ENCODE peak calls at places on chromosomes 16 and 17, in five cellular contexts. F is mucosa of descending colon, W is endodermal cell, S is transverse colon, V is stomach. E is an unnamed sample. For H3K36me3, the result is how much of the 10 kb centered on the place peaks cover.

GRCh38 chr17:7932949-7933348 is 943 bp downstream of the CNTROB start:
- DNase-seq in W (peak), S (peak), F (peak), V (peak), E (no peak)

GRCh38 chr17:61406871-61407210 is 7.2 kb downstream of the TBX2 start:
- DNase-seq in S (no peak), V (no peak), W (peak), F (no peak), E (peak)

GRCh38 chr17:82689077-82689476 is 9.4 kb downstream of the RAB40B start:
- DNase-seq in S (no peak), F (no peak), W (no peak), V (no peak), E (no peak)

GRCh38 chr17:69501591-69502468 is 87.3 kb downstream of the MAP2K6 start:
- DNase-seq in V (peak), W (peak), S (peak), F (peak), E (no peak)

GRCh38 chr17:9986754-9987382 is 81.8 kb upstream of the RCVRN start:
- DNase-seq in W (no peak), F (no peak), V (no peak), S (no peak), E (no peak)

GRCh38 chr17:58331815-58332719 is 3.5 kb upstream of the TSPOAP1 start:
- DNase-seq in S (peak), W (no peak), V (peak), F (peak), E (peak)

GRCh38 chr16:7511549-7512260 is 179.1 kb downstream of the RBFOX1 start:
- DNase-seq in V (no peak), F (no peak), S (no peak), W (no peak), E (no peak)

GRCh38 chr17:15777297-15777696 is 45.2 kb downstream of the TBC1D26 start:
- DNase-seq in F (no peak), V (no peak), W (no peak), S (no peak), E (no peak)

GRCh38 chr17:75979705-75980187 is 706 bp downstream of the TEN1 start:
- DNase-seq in S (no peak), V (no peak), W (no peak), F (no peak), E (no peak)

GRCh38 chr16:54812229-54812628 is 118.4 kb upstream of the IRX5 start:
- DNase-seq in S (no peak), F (no peak), V (no peak), W (no peak), E (no peak)

GRCh38 chr17:8289103-8289397 is 580 bp downstream of the RANGRF start:
- DNase-seq in S (no peak), W (no peak), V (no peak), F (peak), E (no peak)

GRCh38 chr17:28282596-28282995 is 36.4 kb upstream of the TMEM97 start:
- DNase-seq in F (no peak), W (no peak), V (no peak), S (no peak), E (no peak)

GRCh38 chr16:27843800-27844199 is 219.7 kb downstream of the GSG1L start:
- DNase-seq in V (no peak), S (no peak), F (no peak), W (no peak), E (peak)

GRCh38 chr17:1362964-1363363 is 37.1 kb downstream of the YWHAE start:
- DNase-seq in F (peak), S (peak), W (no peak), V (no peak), E (no peak)

GRCh38 chr16:2015117-2015946 is 4.3 kb upstream of the NPW start:
- DNase-seq in F (peak), W (no peak), V (peak), S (peak), E (no peak)

GRCh38 chr16:85421338-85422123 is 191.6 kb upstream of the GSE1 start:
- DNase-seq in V (no peak), W (no peak), S (no peak), F (peak), E (peak)

GRCh38 chr17:60421273-60422161 is 772 bp upstream of the CHCT1 start:
- DNase-seq in W (peak), V (peak), F (peak), S (peak), E (peak)

GRCh38 chr16:1823821-1824220 is 2.8 kb downstream of the HAGH start:
- DNase-seq in W (peak), F (peak), V (peak), S (no peak), E (no peak)

GRCh38 chr17:4892499-4893221 is 6.7 kb upstream of the C17orf107 start:
- DNase-seq in S (no peak), V (no peak), W (peak), F (no peak), E (no peak)

GRCh38 chr17:41965694-41966375 is 760 bp upstream of the CNP start:
- DNase-seq in S (peak), W (peak), F (peak), V (peak), E (peak)

GRCh38 chr16:52696126-52696525 is 149.2 kb upstream of the TOX3 start:
- DNase-seq in S (no peak), F (no peak), V (no peak), W (no peak), E (no peak)

GRCh38 chr17:32342603-32343325 is 791 bp upstream of the C17orf75 start:
- DNase-seq in F (no peak), S (no peak), W (no peak), V (no peak), E (no peak)

GRCh38 chr17:32345953-32346600 is 3.9 kb upstream of the ZNF207 start:
- DNase-seq in W (no peak), V (no peak), F (no peak), S (no peak), E (no peak)

GRCh38 chr17:32341141-32341856 is 674 bp downstream of the C17orf75 start:
- DNase-seq in F (peak), V (no peak), W (no peak), S (no peak), E (no peak)

DNA sequence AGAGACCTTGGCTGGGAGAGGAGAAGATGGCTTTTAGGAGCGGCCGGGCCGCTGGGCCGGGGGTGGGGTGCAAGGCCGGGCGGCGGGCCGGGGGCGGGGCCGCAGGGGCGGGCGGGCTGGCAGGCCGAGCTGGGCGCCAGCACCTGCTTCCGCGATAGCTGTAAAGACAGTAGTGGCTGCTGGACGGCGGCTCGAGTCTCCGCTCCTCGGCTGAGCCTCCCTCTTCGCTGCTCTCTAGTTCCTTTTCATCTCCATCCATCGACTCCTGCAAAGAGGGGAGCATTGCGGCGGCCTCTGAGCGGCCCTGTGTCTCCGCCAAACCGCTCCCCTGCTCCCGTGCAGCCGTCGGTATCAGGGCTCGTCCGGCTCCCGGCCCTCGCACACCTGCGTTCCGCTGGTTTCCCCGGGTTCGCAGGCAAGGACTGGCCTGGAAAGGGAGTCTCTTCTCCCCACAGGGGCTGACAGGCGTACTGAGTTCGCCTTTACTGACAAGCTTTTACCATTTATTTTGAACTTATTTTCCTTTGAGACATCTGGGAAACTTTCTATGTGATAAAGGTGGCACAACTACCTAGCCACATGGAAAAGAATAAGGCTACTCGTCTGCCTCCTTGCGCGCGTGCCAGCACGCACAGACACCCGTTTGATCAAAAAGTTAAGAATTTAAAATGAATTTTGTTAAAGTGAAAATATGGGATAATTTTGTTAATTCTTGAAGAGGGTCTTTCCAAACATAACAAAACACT is at the start of gene C17orf75:
- DNase-seq in S (peak), V (peak), W (peak), F (peak), E (peak)
- TF ChIP-seq CTCF in S (no peak), V (no peak), W (no peak), F (no peak), E (no peak)

DNA sequence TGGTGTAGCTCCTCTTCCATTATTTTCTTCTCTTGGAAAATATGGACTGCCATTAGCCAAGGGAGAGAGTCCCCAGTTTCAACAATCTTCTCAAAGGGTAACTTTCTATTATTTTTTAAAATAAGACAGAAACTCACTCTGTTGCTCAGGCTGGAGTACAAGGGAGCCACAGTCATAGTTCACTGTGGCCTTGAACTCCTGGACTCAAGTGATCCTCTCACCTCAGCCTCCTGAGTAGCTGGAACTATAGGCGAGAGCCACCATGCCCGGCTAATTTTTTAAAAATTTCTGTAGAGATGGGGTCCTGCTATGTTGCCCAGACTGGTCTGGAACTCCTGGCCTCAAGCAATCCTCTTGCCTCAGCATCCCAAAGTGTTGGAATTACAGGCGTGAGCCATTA is 13.1 kb downstream of the COG4 start:
- DNase-seq in F (no peak), V (no peak), W (no peak), S (no peak), E (no peak)
- H3K36me3 ChIP-seq in F (under half), V (half or more), W (half or more), S (under half), E (under half)

GRCh38 chr16:23155445-23156049 is 6.3 kb upstream of the USP31 start:
- DNase-seq in S (peak), W (peak), F (peak), V (peak), E (no peak)
- TF ChIP-seq CTCF in S (peak), W (peak), F (no peak), V (peak), E (no peak)

DNA sequence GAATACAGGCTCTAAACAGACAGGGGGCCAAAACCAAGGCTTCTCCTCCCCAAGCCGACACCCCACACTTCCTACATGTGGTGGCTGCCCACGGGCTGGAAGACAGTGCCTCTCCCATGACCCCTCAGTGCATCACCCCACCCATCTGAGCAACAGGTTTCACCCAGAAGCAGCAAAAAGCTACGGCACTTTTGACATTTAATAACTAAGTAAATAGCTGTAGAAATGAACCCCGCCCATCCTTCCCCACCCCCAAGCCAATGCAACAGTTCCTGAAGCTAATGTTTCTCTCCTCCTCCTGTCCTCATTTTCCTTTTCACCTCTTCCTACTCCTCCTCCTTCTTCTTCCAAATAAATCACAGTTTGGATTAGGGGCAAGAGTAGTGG is 9.9 kb upstream of the SOX9 start:
- DNase-seq in W (no peak), F (peak), V (no peak), S (peak), E (no peak)
- H3K36me3 ChIP-seq in W (under half), F (under half), V (under half), S (under half), E (under half)

GRCh38 chr16:72198641-72199250 is 26.8 kb upstream of the PMFBP1 start:
- DNase-seq in V (no peak), F (no peak), S (no peak), W (peak), E (no peak)

GRCh38 chr16:72197556-72197955 is 25.6 kb upstream of the PMFBP1 start:
- DNase-seq in F (no peak), W (no peak), V (no peak), S (no peak), E (no peak)

GRCh38 chr16:72198021-72198420 is 26.1 kb upstream of the PMFBP1 start:
- DNase-seq in S (no peak), V (no peak), F (peak), W (no peak), E (no peak)

GRCh38 chr16:72191551-72191950 is 19.6 kb upstream of the PMFBP1 start:
- DNase-seq in S (no peak), V (no peak), F (no peak), W (no peak), E (no peak)

GRCh38 chr16:72195609-72196008 is 23.7 kb upstream of the PMFBP1 start:
- DNase-seq in W (peak), S (no peak), V (no peak), F (no peak), E (no peak)
- TF ChIP-seq CTCF in W (peak), S (no peak), V (no peak), F (no peak), E (no peak)

GRCh38 chr17:18256351-18256750 is 2.2 kb downstream of the FLII start:
- DNase-seq in W (no peak), V (no peak), S (no peak), F (no peak), E (no peak)
- H3K36me3 ChIP-seq in W (half or more), V (half or more), S (under half), F (under half), E (half or more)

DNA sequence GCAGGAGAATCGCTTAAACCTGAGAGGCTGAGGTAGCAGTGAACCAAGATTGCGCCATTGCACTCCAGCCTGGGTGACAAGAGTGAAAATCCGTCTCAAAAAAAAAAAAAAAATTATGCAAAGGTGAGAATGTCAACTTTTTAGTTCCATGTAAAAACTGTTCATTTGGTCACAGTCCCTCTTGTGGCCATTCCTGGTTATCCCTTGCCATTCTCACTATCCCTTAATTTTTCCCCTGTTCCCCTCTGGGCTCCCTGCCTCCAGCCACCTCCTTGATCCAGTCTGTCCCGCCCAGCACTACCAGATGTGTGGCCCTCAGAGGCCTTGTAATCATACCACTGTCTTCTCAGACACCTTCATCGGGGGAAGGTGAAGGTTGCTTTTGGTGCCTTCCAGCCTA is 23.4 kb downstream of the DCAF7 start:
- DNase-seq in F (no peak), S (no peak), V (no peak), W (peak), E (no peak)
- TF ChIP-seq CTCF in F (no peak), S (peak), V (peak), W (peak), E (no peak)

GRCh38 chr17:46758614-46759013 is 59.9 kb downstream of the WNT3 start:
- DNase-seq in V (no peak), W (no peak), F (no peak), S (no peak), E (no peak)
- H3K36me3 ChIP-seq in V (under half), W (half or more), F (under half), S (under half), E (half or more)

GRCh38 chr17:81082177-81083073 is 47.5 kb downstream of the BAIAP2 start:
- DNase-seq in V (peak), W (no peak), S (no peak), F (no peak), E (no peak)

GRCh38 chr17:81081619-81082176 is 46.7 kb downstream of the BAIAP2 start:
- DNase-seq in W (no peak), V (peak), F (no peak), S (no peak), E (no peak)

GRCh38 chr17:81084691-81085419 is 49.9 kb downstream of the BAIAP2 start:
- DNase-seq in W (no peak), F (no peak), V (peak), S (no peak), E (no peak)

GRCh38 chr17:81081217-81081616 is 46.3 kb downstream of the BAIAP2 start:
- DNase-seq in W (no peak), S (no peak), F (no peak), V (no peak), E (peak)

GRCh38 chr17:81083125-81083765 is 48.3 kb downstream of the BAIAP2 start:
- DNase-seq in F (no peak), V (peak), W (no peak), S (no peak), E (peak)
- TF ChIP-seq CTCF in F (no peak), V (no peak), W (no peak), S (no peak), E (no peak)

DNA sequence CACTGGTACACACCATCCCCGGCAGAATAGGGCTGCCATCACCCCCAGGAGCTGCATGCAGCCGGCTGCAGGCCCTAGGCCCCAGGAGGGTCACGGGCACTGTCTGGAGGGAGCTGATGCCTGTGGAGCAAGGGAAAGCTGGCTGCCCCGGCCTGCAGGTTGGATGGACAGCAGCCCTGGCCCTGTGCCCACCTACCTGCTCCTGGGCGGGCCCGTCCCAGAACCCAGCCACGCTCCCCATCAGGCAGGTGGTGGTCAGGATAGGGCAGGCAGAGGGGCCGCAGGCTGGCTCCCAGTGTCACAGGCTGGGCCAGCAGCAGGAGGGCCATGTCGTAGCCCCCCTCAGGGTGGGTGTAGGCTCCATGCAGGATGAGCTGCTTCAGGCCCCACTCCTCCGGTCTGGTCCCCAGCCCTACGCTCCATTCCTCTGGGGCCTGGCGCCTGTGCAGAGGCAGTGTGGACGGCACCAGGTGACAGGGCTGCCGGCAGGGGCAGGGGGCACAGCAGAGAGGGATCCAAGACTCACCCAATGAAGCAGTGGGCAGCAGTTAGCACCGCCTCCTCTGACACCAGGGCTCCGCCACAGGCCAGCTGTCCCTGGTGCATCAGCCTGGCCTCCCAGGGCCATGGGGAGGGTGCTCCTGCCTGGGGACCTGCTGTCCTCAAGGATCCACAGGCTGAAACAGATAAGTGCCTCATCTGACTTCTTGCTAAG is 4.0 kb downstream of the PRSS53 start:
- DNase-seq in V (no peak), W (no peak), S (no peak), F (no peak), E (peak)
- H3K36me3 ChIP-seq in V (half or more), W (under half), S (under half), F (under half), E (under half)

E was measured in spleen.